ENCODE peak calls at places on chromosome X, in seven cellular contexts. Y is NCI-H526 treated with DMSO at 0.1 percent for 48 hours, T is IMR-90, F is endothelial cell, S is anterior cingulate cortex, R is NCI-H1092, Q is heart left ventricle. N is an unnamed sample.

GRCh38 chrX:74458738-74459137 is 37.4 kb downstream of the SLC16A2 start:
- DNase-seq in Y (no peak), T (peak; percentile 77), F (no peak), S (no peak), R (no peak), Q (no peak), N (no peak)

GRCh38 chrX:151609222-151609621 is 45.7 kb downstream of the PASD1 start:
- DNase-seq in Y (no peak), T (no peak), F (no peak), S (no peak), R (no peak), Q (no peak), N (no peak)

GRCh38 chrX:102345916-102346315 is 93.9 kb downstream of the NXF2B start:
- DNase-seq in Y (no peak), T (peak; percentile 34), F (peak; percentile 69), S (no peak), R (no peak), Q (peak; percentile 25), N (no peak)

GRCh38 chrX:39773923-39774803 is 323.6 kb downstream of the BCOR start:
- DNase-seq in Y (peak; percentile 62), T (peak; percentile 28), F (no peak), S (no peak), R (no peak), Q (no peak), N (no peak)

GRCh38 chrX:20361890-20362262 is 95.2 kb upstream of the RPS6KA3 start:
- DNase-seq in Y (no peak), T (peak; percentile 75), F (no peak), S (no peak), R (peak; percentile 10), Q (no peak), N (no peak)

GRCh38 chrX:132875705-132876508 is 82.5 kb downstream of the HS6ST2 start:
- DNase-seq in Y (no peak), T (no peak), F (no peak), S (no peak), R (no peak), Q (no peak), N (no peak)

GRCh38 chrX:131067216-131067615 is 9.1 kb downstream of the ARHGAP36 start:
- DNase-seq in Y (no peak), T (no peak), F (no peak), S (no peak), R (no peak), Q (no peak), N (no peak)

GRCh38 chrX:154658187-154658586 is 4.8 kb upstream of the CTAG2 start:
- DNase-seq in Y (no peak), T (no peak), F (no peak), S (no peak), R (no peak), Q (no peak), N (no peak)

GRCh38 chrX:40734956-40735317 is 405 bp downstream of the MED14 start:
- DNase-seq in Y (peak; percentile 28), T (no peak), F (no peak), S (no peak), R (peak; percentile 26), Q (peak; percentile 20), N (peak; percentile 21)

GRCh38 chrX:39946822-39947221 is 150.9 kb downstream of the BCOR start:
- DNase-seq in Y (no peak), T (peak; percentile 81), F (peak; percentile 9), S (no peak), R (no peak), Q (no peak), N (no peak)

GRCh38 chrX:24426340-24426913 is 38.7 kb upstream of the PDK3 start:
- DNase-seq in Y (no peak), T (peak; percentile 12), F (no peak), S (no peak), R (no peak), Q (no peak), N (no peak)

GRCh38 chrX:17939724-17940123 is 78.6 kb upstream of the RAI2 start:
- DNase-seq in Y (no peak), T (no peak), F (no peak), S (no peak), R (no peak), Q (no peak), N (no peak)

GRCh38 chrX:49844622-49845021 is 15.5 kb downstream of the PAGE4 start:
- DNase-seq in Y (no peak), T (no peak), F (no peak), S (peak; percentile 26), R (peak; percentile 95), Q (no peak), N (peak; percentile 58)

GRCh38 chrX:47723689-47724088 is 64.7 kb upstream of the UXT start:
- DNase-seq in Y (no peak), T (no peak), F (peak; percentile 4), S (no peak), R (no peak), Q (no peak), N (no peak)

GRCh38 chrX:45801554-45801953 is 600.9 kb upstream of the DIPK2B start:
- DNase-seq in Y (peak; percentile 0), T (peak; percentile 34), F (no peak), S (no peak), R (no peak), Q (no peak), N (peak; percentile 14)